ENCODE peak calls at places on chromosomes 11 and 22, in six cellular contexts. V, T, W, J, Y and I are unnamed samples.

GRCh38 chr11:14119357-14119756 is 156.8 kb downstream of the SPON1 start:
- DNase-seq in V (no peak), T (no peak), W (no peak), J (no peak), Y (no peak), I (no peak)

GRCh38 chr22:31081963-31082605 is 966 bp downstream of the SMTN start:
- DNase-seq in V (no peak), T (no peak), W (peak), J (no peak), Y (no peak), I (no peak)

GRCh38 chr22:30370681-30371080 is 13.9 kb downstream of the CCDC157 start:
- DNase-seq in V (no peak), T (no peak), W (no peak), J (no peak), Y (no peak), I (no peak)

GRCh38 chr11:101456812-101457211 is 127.0 kb downstream of the TRPC6 start:
- DNase-seq in V (no peak), T (no peak), W (no peak), J (no peak), Y (no peak), I (no peak)

GRCh38 chr22:36764060-36764459 is 11.9 kb downstream of the IFT27 start:
- DNase-seq in V (no peak), T (no peak), W (no peak), J (no peak), Y (no peak), I (no peak)

GRCh38 chr11:68146010-68146540 is 24.9 kb upstream of the CHKA start:
- DNase-seq in V (no peak), T (no peak), W (peak), J (no peak), Y (peak), I (peak)

GRCh38 chr11:95680169-95680929 is 109.2 kb downstream of the FAM76B start:
- DNase-seq in V (no peak), T (no peak), W (no peak), J (peak), Y (peak), I (no peak)

GRCh38 chr11:67277231-67277961 is 11.1 kb downstream of the GRK2 start:
- DNase-seq in V (no peak), T (peak), W (peak), J (peak), Y (peak), I (peak)

GRCh38 chr22:10780281-10780680 is 4747.7 kb upstream of the OR11H1 start:
- DNase-seq in V (no peak), T (no peak), W (no peak), J (no peak), Y (no peak), I (no peak)

GRCh38 chr22:39254789-39255298 is 10.1 kb upstream of the PDGFB start:
- DNase-seq in V (no peak), T (no peak), W (no peak), J (no peak), Y (no peak), I (no peak)

GRCh38 chr11:116275634-116276033 is 497.2 kb downstream of the BUD13 start:
- DNase-seq in V (no peak), T (no peak), W (no peak), J (no peak), Y (no peak), I (no peak)

GRCh38 chr11:60116996-60117790 is 28.7 kb downstream of the MS4A2 start:
- DNase-seq in V (no peak), T (no peak), W (no peak), J (no peak), Y (no peak), I (no peak)

GRCh38 chr11:81165164-81165563 is 1568.5 kb downstream of the FAM181B start:
- DNase-seq in V (no peak), T (no peak), W (no peak), J (peak), Y (no peak), I (no peak)

GRCh38 chr11:8206251-8207079 is 37.6 kb upstream of the RIC3 start:
- DNase-seq in V (no peak), T (peak), W (no peak), J (peak), Y (peak), I (peak)

GRCh38 chr22:37496651-37497599 is 10.7 kb upstream of the MFNG start:
- DNase-seq in V (no peak), T (peak), W (no peak), J (peak), Y (no peak), I (no peak)

GRCh38 chr11:26806209-26806608 is 84.3 kb upstream of the SLC5A12 start:
- DNase-seq in V (no peak), T (no peak), W (no peak), J (no peak), Y (no peak), I (no peak)

GRCh38 chr11:1892558-1892957 is 863 bp upstream of the PRR33 start:
- DNase-seq in V (no peak), T (no peak), W (no peak), J (no peak), Y (no peak), I (no peak)

GRCh38 chr22:29519996-29520395 is 33.6 kb downstream of the THOC5 start:
- DNase-seq in V (no peak), T (no peak), W (no peak), J (no peak), Y (peak), I (no peak)

DNA sequence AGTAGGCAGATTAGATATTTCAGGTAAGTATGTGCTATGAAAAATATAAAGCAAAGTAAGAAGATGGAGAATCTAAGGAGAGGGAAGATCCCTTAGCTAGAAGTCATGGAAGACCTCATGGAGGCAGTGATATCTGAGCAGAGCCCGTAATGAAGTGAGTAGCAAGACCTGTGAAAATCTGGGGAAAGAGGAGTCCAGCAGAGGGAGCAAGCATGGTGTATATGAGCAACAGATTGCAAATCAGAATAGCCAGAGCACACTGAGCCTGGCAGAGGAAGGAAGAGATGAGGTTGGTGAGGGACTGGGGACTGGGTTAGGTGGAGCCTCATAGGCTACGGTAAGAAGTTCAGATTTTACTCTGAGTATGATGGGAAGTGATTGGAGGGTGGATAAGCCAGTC is 9.4 kb downstream of the LHFPL7 start:
- DNase-seq in V (no peak), T (no peak), W (no peak), J (peak), Y (no peak), I (no peak)
- TF ChIP-seq CTCF in V (peak), T (peak), W (peak), J (peak), Y (no peak), I (peak)

DNA sequence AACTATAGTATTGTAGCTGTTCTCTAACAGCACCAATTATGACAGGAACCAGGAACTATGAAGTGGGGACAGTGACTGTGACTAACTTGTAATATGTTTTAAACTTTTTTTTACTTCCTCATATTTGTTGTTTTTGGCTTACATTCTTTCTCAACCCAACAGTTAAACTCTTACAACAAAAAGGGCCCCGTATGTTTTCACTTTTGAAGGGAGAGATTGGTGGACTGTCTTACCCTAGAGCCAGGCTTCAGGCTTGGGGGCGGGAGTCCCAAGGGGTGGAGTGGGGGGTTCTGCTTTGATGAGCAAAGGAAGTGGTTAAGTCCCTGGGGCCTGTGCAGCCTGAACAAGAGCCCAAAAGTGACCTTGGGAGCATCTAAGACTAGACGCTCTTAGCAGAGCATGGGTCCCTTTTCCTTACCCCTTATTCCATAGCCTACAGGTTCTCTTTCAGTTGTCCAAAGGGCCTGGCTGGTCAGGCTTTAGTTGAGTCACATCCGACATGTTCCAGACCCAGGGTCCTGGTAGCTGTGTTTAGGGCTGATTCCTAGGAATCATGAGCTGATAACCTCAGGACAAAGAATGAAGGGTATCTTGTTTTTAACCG is 38.8 kb downstream of the STIM1 start:
- DNase-seq in V (no peak), T (peak), W (peak), J (no peak), Y (no peak), I (no peak)
- TF ChIP-seq POLR2AphosphoS5 in V (no peak), T (no peak), W (no peak), J (no peak), Y (no peak), I (no peak)

GRCh38 chr11:118289411-118289810 is 15.1 kb upstream of the CD3E start:
- DNase-seq in V (no peak), T (no peak), W (no peak), J (no peak), Y (no peak), I (no peak)

GRCh38 chr11:118287006-118287405 is 17.5 kb upstream of the CD3E start:
- DNase-seq in V (no peak), T (no peak), W (no peak), J (no peak), Y (no peak), I (no peak)

GRCh38 chr11:118294053-118294452 is 10.5 kb upstream of the CD3E start:
- DNase-seq in V (no peak), T (no peak), W (no peak), J (no peak), Y (no peak), I (no peak)

GRCh38 chr11:118291453-118291852 is 13.1 kb upstream of the CD3E start:
- DNase-seq in V (no peak), T (no peak), W (no peak), J (no peak), Y (no peak), I (no peak)

GRCh38 chr11:118290923-118291322 is 13.6 kb upstream of the CD3E start:
- DNase-seq in V (peak), T (no peak), W (peak), J (peak), Y (peak), I (peak)
- TF ChIP-seq CTCF in V (peak), T (peak), W (peak), J (peak), Y (peak), I (peak)

GRCh38 chr11:86696451-86696850 is 24.0 kb upstream of the ME3 start:
- DNase-seq in V (no peak), T (no peak), W (no peak), J (no peak), Y (no peak), I (no peak)

GRCh38 chr11:86698634-86699033 is 26.2 kb upstream of the ME3 start:
- DNase-seq in V (no peak), T (no peak), W (no peak), J (no peak), Y (no peak), I (no peak)

GRCh38 chr11:86695391-86695790 is 23.0 kb upstream of the ME3 start:
- DNase-seq in V (no peak), T (no peak), W (no peak), J (no peak), Y (no peak), I (no peak)

GRCh38 chr11:86693501-86693900 is 21.1 kb upstream of the ME3 start:
- DNase-seq in V (no peak), T (no peak), W (no peak), J (no peak), Y (no peak), I (no peak)

GRCh38 chr11:86696004-86696403 is 23.6 kb upstream of the ME3 start:
- DNase-seq in V (peak), T (no peak), W (no peak), J (no peak), Y (no peak), I (no peak)
- TF ChIP-seq POLR2AphosphoS5 in V (no peak), T (no peak), W (peak), J (no peak), Y (peak), I (peak)

GRCh38 chr11:19392321-19392720 is 151.6 kb upstream of the E2F8 start:
- DNase-seq in V (no peak), T (no peak), W (no peak), J (no peak), Y (no peak), I (no peak)
- TF ChIP-seq CTCF in V (no peak), T (no peak), W (no peak), J (no peak), Y (no peak), I (no peak)

GRCh38 chr22:21622624-21623401 is 7.0 kb downstream of the YDJC start:
- DNase-seq in V (no peak), T (no peak), W (no peak), J (no peak), Y (no peak), I (no peak)
- TF ChIP-seq POLR2AphosphoS5 in V (no peak), T (no peak), W (no peak), J (no peak), Y (no peak), I (no peak)

DNA sequence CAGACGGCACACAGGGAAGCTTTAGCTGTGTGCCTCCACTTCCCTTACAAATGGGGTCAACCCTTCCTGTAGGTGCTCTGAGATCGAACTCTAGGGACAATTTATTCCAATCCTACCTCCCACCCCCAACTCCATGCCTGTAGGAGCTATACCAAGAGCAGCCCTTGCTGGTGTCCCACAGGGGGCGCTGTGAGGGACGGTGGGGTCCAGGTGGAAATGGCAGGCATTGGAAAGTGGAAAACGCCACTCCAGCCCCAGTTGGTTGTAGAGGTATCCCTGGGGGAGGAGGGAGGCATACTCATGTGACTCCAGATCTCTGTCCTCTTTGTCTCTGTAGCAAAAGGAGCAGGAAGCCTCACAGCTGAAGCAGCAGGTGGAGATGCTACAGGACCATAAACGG is 161.3 kb downstream of the MYO18B start:
- DNase-seq in V (peak), T (peak), W (no peak), J (peak), Y (no peak), I (no peak)
- TF ChIP-seq CTCF in V (no peak), T (no peak), W (peak), J (peak), Y (no peak), I (no peak)

GRCh38 chr11:72831521-72832300 is 17.5 kb downstream of the ATG16L2 start:
- DNase-seq in V (peak), T (peak), W (peak), J (peak), Y (peak), I (peak)
- TF ChIP-seq POLR2AphosphoS5 in V (no peak), T (no peak), W (no peak), J (no peak), Y (peak), I (no peak)

DNA sequence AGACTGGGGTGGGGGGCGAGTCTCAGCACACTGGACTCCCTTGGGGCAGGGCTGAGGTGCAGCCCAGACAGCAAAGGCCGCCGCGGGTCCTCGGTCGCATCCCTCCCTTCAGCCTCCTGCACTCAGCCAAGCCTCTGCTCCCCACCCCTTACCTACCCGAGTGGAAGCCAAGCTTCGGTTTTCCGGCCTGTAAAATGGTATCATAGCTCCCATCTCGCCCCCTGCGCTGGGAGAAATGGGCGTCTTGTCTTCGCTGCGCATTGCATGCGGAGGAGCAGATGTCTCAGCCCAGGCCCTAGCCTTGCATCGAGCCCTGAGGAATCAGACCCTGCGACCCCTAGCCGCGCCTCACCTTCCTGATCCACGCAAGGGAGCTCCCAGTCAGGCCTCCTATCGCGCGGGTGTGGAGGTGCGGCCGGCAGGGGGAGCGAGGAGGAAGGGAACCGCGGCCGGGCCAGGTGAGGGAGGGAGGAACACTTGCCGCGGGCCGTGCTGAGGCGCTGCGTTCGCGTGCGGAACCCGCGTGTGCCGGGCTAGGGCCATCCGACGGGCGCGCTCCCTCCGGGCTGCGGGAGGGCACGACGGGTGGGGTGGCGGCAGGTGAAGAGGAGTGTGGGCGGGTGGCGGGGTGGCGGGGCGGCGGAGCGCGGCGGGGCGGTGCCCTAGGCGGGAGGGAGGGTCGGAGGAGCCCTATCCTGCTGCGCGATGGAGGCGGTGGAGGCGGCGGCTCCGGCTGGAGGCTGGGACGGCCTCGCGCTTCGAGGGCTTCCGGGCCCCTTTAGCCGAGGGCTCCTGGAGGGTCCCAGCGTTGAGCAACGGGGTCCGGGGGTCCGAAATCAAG is 4.1 kb upstream of the TBX1 start:
- DNase-seq in V (peak), T (peak), W (peak), J (peak), Y (peak), I (peak)
- TF ChIP-seq CTCF in V (peak), T (peak), W (peak), J (peak), Y (peak), I (peak)